ENCODE peak calls at places on chromosomes 6 and 20, in four cellular contexts. One of them, this sample, is unnamed.

GRCh38 chr6:168361766-168362165 is 42.2 kb upstream of the DACT2 start:
- DNase-seq in lower leg skin: no peak
- DNase-seq in stimulated activated CD4-positive, alpha-beta T cell treated with anti-CD3 and anti-CD28 coated beads, Interleukin-1b, Interleukin-23, amount 100 ng/mL, for 1 hour: no peak
- DNase-seq in C1 segment of cervical spinal cord: no peak
- DNase-seq in this sample: no peak

GRCh38 chr20:23156842-23157423 is 70.8 kb upstream of the CD93 start:
- DNase-seq in lower leg skin: no peak
- DNase-seq in stimulated activated CD4-positive, alpha-beta T cell treated with anti-CD3 and anti-CD28 coated beads, Interleukin-1b, Interleukin-23, amount 100 ng/mL, for 1 hour: no peak
- DNase-seq in C1 segment of cervical spinal cord: no peak
- DNase-seq in this sample: no peak

GRCh38 chr20:33465536-33466302 is 22.2 kb upstream of the SNTA1 start:
- DNase-seq in lower leg skin: no peak
- DNase-seq in stimulated activated CD4-positive, alpha-beta T cell treated with anti-CD3 and anti-CD28 coated beads, Interleukin-1b, Interleukin-23, amount 100 ng/mL, for 1 hour: no peak
- DNase-seq in C1 segment of cervical spinal cord: peak; percentile 27
- DNase-seq in this sample: no peak

GRCh38 chr6:139531716-139532115 is 157.3 kb upstream of the CITED2 start:
- DNase-seq in lower leg skin: no peak
- DNase-seq in stimulated activated CD4-positive, alpha-beta T cell treated with anti-CD3 and anti-CD28 coated beads, Interleukin-1b, Interleukin-23, amount 100 ng/mL, for 1 hour: no peak
- DNase-seq in C1 segment of cervical spinal cord: no peak
- DNase-seq in this sample: no peak

GRCh38 chr20:62860391-62860923 is 1.2 kb downstream of the TCFL5 start:
- DNase-seq in lower leg skin: no peak
- DNase-seq in stimulated activated CD4-positive, alpha-beta T cell treated with anti-CD3 and anti-CD28 coated beads, Interleukin-1b, Interleukin-23, amount 100 ng/mL, for 1 hour: no peak
- DNase-seq in C1 segment of cervical spinal cord: no peak
- DNase-seq in this sample: no peak

GRCh38 chr6:79168695-79168980 is 65.8 kb downstream of the HMGN3 start:
- DNase-seq in lower leg skin: no peak
- DNase-seq in stimulated activated CD4-positive, alpha-beta T cell treated with anti-CD3 and anti-CD28 coated beads, Interleukin-1b, Interleukin-23, amount 100 ng/mL, for 1 hour: no peak
- DNase-seq in C1 segment of cervical spinal cord: no peak
- DNase-seq in this sample: no peak

GRCh38 chr6:42454428-42454791 is 2.7 kb upstream of the TRERF1 start:
- DNase-seq in lower leg skin: no peak
- DNase-seq in stimulated activated CD4-positive, alpha-beta T cell treated with anti-CD3 and anti-CD28 coated beads, Interleukin-1b, Interleukin-23, amount 100 ng/mL, for 1 hour: no peak
- DNase-seq in C1 segment of cervical spinal cord: no peak
- DNase-seq in this sample: no peak

GRCh38 chr6:34350100-34350936 is 42.2 kb downstream of the NUDT3 start:
- DNase-seq in lower leg skin: no peak
- DNase-seq in stimulated activated CD4-positive, alpha-beta T cell treated with anti-CD3 and anti-CD28 coated beads, Interleukin-1b, Interleukin-23, amount 100 ng/mL, for 1 hour: no peak
- DNase-seq in C1 segment of cervical spinal cord: no peak
- DNase-seq in this sample: no peak

GRCh38 chr6:46380152-46380807 is 111.0 kb downstream of the RCAN2 start:
- DNase-seq in lower leg skin: no peak
- DNase-seq in stimulated activated CD4-positive, alpha-beta T cell treated with anti-CD3 and anti-CD28 coated beads, Interleukin-1b, Interleukin-23, amount 100 ng/mL, for 1 hour: no peak
- DNase-seq in C1 segment of cervical spinal cord: no peak
- DNase-seq in this sample: no peak

GRCh38 chr20:1904160-1904559 is 9.0 kb downstream of the SIRPA start:
- DNase-seq in lower leg skin: no peak
- DNase-seq in stimulated activated CD4-positive, alpha-beta T cell treated with anti-CD3 and anti-CD28 coated beads, Interleukin-1b, Interleukin-23, amount 100 ng/mL, for 1 hour: no peak
- DNase-seq in C1 segment of cervical spinal cord: no peak
- DNase-seq in this sample: no peak

GRCh38 chr6:85065831-85066230 is 301.4 kb upstream of the TBX18 start:
- DNase-seq in lower leg skin: no peak
- DNase-seq in stimulated activated CD4-positive, alpha-beta T cell treated with anti-CD3 and anti-CD28 coated beads, Interleukin-1b, Interleukin-23, amount 100 ng/mL, for 1 hour: no peak
- DNase-seq in C1 segment of cervical spinal cord: no peak
- DNase-seq in this sample: no peak

GRCh38 chr6:90446164-90446563 is 140.7 kb downstream of the MAP3K7 start:
- DNase-seq in lower leg skin: no peak
- DNase-seq in stimulated activated CD4-positive, alpha-beta T cell treated with anti-CD3 and anti-CD28 coated beads, Interleukin-1b, Interleukin-23, amount 100 ng/mL, for 1 hour: no peak
- DNase-seq in C1 segment of cervical spinal cord: no peak
- DNase-seq in this sample: no peak

GRCh38 chr6:107153061-107153460 is 37.7 kb upstream of the BEND3 start:
- DNase-seq in lower leg skin: no peak
- DNase-seq in stimulated activated CD4-positive, alpha-beta T cell treated with anti-CD3 and anti-CD28 coated beads, Interleukin-1b, Interleukin-23, amount 100 ng/mL, for 1 hour: no peak
- DNase-seq in C1 segment of cervical spinal cord: no peak
- DNase-seq in this sample: no peak

GRCh38 chr6:44071670-44072451 is 55.4 kb downstream of the MRPL14 start:
- DNase-seq in lower leg skin: no peak
- DNase-seq in stimulated activated CD4-positive, alpha-beta T cell treated with anti-CD3 and anti-CD28 coated beads, Interleukin-1b, Interleukin-23, amount 100 ng/mL, for 1 hour: no peak
- DNase-seq in C1 segment of cervical spinal cord: no peak
- DNase-seq in this sample: no peak

GRCh38 chr6:29736563-29736962 is 13.3 kb downstream of the HLA-F start:
- DNase-seq in lower leg skin: no peak
- DNase-seq in stimulated activated CD4-positive, alpha-beta T cell treated with anti-CD3 and anti-CD28 coated beads, Interleukin-1b, Interleukin-23, amount 100 ng/mL, for 1 hour: no peak
- DNase-seq in C1 segment of cervical spinal cord: no peak
- DNase-seq in this sample: no peak

GRCh38 chr20:53582574-53583351 is 10.9 kb downstream of the ZNF217 start:
- DNase-seq in lower leg skin: no peak
- DNase-seq in stimulated activated CD4-positive, alpha-beta T cell treated with anti-CD3 and anti-CD28 coated beads, Interleukin-1b, Interleukin-23, amount 100 ng/mL, for 1 hour: no peak
- DNase-seq in C1 segment of cervical spinal cord: no peak
- DNase-seq in this sample: no peak

GRCh38 chr6:111517965-111518364 is 34.9 kb upstream of the REV3L start:
- DNase-seq in lower leg skin: no peak
- DNase-seq in stimulated activated CD4-positive, alpha-beta T cell treated with anti-CD3 and anti-CD28 coated beads, Interleukin-1b, Interleukin-23, amount 100 ng/mL, for 1 hour: no peak
- DNase-seq in C1 segment of cervical spinal cord: no peak
- DNase-seq in this sample: no peak

GRCh38 chr6:168937061-168937460 is 316.6 kb downstream of the THBS2 start:
- DNase-seq in lower leg skin: no peak
- DNase-seq in stimulated activated CD4-positive, alpha-beta T cell treated with anti-CD3 and anti-CD28 coated beads, Interleukin-1b, Interleukin-23, amount 100 ng/mL, for 1 hour: no peak
- DNase-seq in C1 segment of cervical spinal cord: no peak
- DNase-seq in this sample: no peak

GRCh38 chr20:46622125-46622524 is 29.1 kb downstream of the SLC13A3 start:
- DNase-seq in lower leg skin: no peak
- DNase-seq in stimulated activated CD4-positive, alpha-beta T cell treated with anti-CD3 and anti-CD28 coated beads, Interleukin-1b, Interleukin-23, amount 100 ng/mL, for 1 hour: no peak
- DNase-seq in C1 segment of cervical spinal cord: no peak
- DNase-seq in this sample: no peak

This sample was measured in activated naive CD8-positive, alpha-beta T cell treated with anti-CD3 and anti-CD28 coated beads, Interleukin-2, amount 50 U/mL, for 16 hours.